ENCODE peak calls at places on chromosomes 3 and 15, in five cellular contexts. One of them, this sample, is unnamed.
A peak's percentile ranks its signal among the peaks of the same experiment; 100 is the strongest.

GRCh38 chr3:151395806-151396205 is 11.3 kb upstream of the P2RY12 start:
- DNase-seq in WERI-Rb-1: no peak
- DNase-seq in H1: no peak
- DNase-seq in AG08396: no peak
- DNase-seq in fibroblast of pulmonary artery: peak; percentile 25
- DNase-seq in this sample: no peak

GRCh38 chr3:71875461-71875947 is 90.6 kb upstream of the PROK2 start:
- DNase-seq in fibroblast of pulmonary artery: peak; percentile 70
- DNase-seq in H1: peak; percentile 94
- DNase-seq in AG08396: peak; percentile 77
- DNase-seq in WERI-Rb-1: peak; percentile 88
- DNase-seq in this sample: peak; percentile 80

GRCh38 chr3:112074006-112074405 is 12.2 kb upstream of the C3orf52 start:
- DNase-seq in H1: no peak
- DNase-seq in WERI-Rb-1: no peak
- DNase-seq in AG08396: no peak
- DNase-seq in fibroblast of pulmonary artery: no peak
- DNase-seq in this sample: no peak

GRCh38 chr15:91414124-91414523 is 314.1 kb downstream of the SV2B start:
- DNase-seq in H1: no peak
- DNase-seq in fibroblast of pulmonary artery: no peak
- DNase-seq in WERI-Rb-1: no peak
- DNase-seq in AG08396: no peak
- DNase-seq in this sample: no peak

GRCh38 chr3:101827211-101828174 is 21.8 kb upstream of the NFKBIZ start:
- DNase-seq in H1: peak; percentile 76
- DNase-seq in WERI-Rb-1: no peak
- DNase-seq in fibroblast of pulmonary artery: peak; percentile 78
- DNase-seq in AG08396: peak; percentile 45
- DNase-seq in this sample: peak; percentile 55

GRCh38 chr15:55799287-55800212 is 56.6 kb upstream of the PRTG start:
- DNase-seq in AG08396: peak; percentile 68
- DNase-seq in WERI-Rb-1: peak; percentile 78
- DNase-seq in fibroblast of pulmonary artery: peak; percentile 70
- DNase-seq in H1: peak; percentile 84
- DNase-seq in this sample: peak; percentile 82

GRCh38 chr15:56205061-56205876 is 38.4 kb downstream of the RFX7 start:
- DNase-seq in AG08396: no peak
- DNase-seq in fibroblast of pulmonary artery: peak; percentile 39
- DNase-seq in H1: no peak
- DNase-seq in WERI-Rb-1: no peak
- DNase-seq in this sample: no peak

GRCh38 chr3:11532865-11533490 is 110.7 kb downstream of the VGLL4 start:
- DNase-seq in WERI-Rb-1: no peak
- DNase-seq in H1: no peak
- DNase-seq in fibroblast of pulmonary artery: peak; percentile 49
- DNase-seq in AG08396: no peak
- DNase-seq in this sample: no peak

GRCh38 chr15:78195735-78196201 is 38.6 kb downstream of the ACSBG1 start:
- DNase-seq in WERI-Rb-1: peak; percentile 41
- DNase-seq in fibroblast of pulmonary artery: peak; percentile 24
- DNase-seq in H1: peak; percentile 61
- DNase-seq in AG08396: peak; percentile 40
- DNase-seq in this sample: peak; percentile 72